ENCODE peak calls at places on chromosomes 13 and 19, in seven cellular contexts. One of them, this sample, is unnamed.

GRCh38 chr13:99280166-99280565 is 22.0 kb upstream of the GPR18 start:
- DNase-seq in OCI-LY7: no peak
- DNase-seq in NCI-H1105: no peak
- DNase-seq in left kidney: peak
- DNase-seq in AG09319: peak
- DNase-seq in NCI-H774: no peak
- DNase-seq in stimulated activated CD8-positive, alpha-beta memory T cell treated with anti-CD3 and anti-CD28 coated beads, Interleukin-4, amount 100 ng/mL, for 24 hours: no peak
- DNase-seq in this sample: peak

GRCh38 chr19:18157465-18158063 is 4.6 kb downstream of the PIK3R2 start:
- DNase-seq in AG09319: no peak
- DNase-seq in OCI-LY7: peak
- DNase-seq in stimulated activated CD8-positive, alpha-beta memory T cell treated with anti-CD3 and anti-CD28 coated beads, Interleukin-4, amount 100 ng/mL, for 24 hours: no peak
- DNase-seq in NCI-H774: peak
- DNase-seq in NCI-H1105: peak
- DNase-seq in left kidney: peak
- DNase-seq in this sample: no peak

GRCh38 chr13:32022292-32022691 is 9.3 kb upstream of the FRY start:
- DNase-seq in OCI-LY7: no peak
- DNase-seq in AG09319: no peak
- DNase-seq in NCI-H774: no peak
- DNase-seq in left kidney: peak
- DNase-seq in NCI-H1105: no peak
- DNase-seq in stimulated activated CD8-positive, alpha-beta memory T cell treated with anti-CD3 and anti-CD28 coated beads, Interleukin-4, amount 100 ng/mL, for 24 hours: no peak
- DNase-seq in this sample: no peak

GRCh38 chr13:25738797-25739196 is 313.0 kb downstream of the SHISA2 start:
- DNase-seq in NCI-H774: no peak
- DNase-seq in left kidney: no peak
- DNase-seq in NCI-H1105: no peak
- DNase-seq in stimulated activated CD8-positive, alpha-beta memory T cell treated with anti-CD3 and anti-CD28 coated beads, Interleukin-4, amount 100 ng/mL, for 24 hours: no peak
- DNase-seq in OCI-LY7: no peak
- DNase-seq in AG09319: no peak
- DNase-seq in this sample: no peak

GRCh38 chr13:75318138-75318833 is 163.7 kb downstream of the TBC1D4 start:
- DNase-seq in NCI-H1105: no peak
- DNase-seq in OCI-LY7: no peak
- DNase-seq in NCI-H774: no peak
- DNase-seq in AG09319: no peak
- DNase-seq in left kidney: no peak
- DNase-seq in stimulated activated CD8-positive, alpha-beta memory T cell treated with anti-CD3 and anti-CD28 coated beads, Interleukin-4, amount 100 ng/mL, for 24 hours: no peak
- DNase-seq in this sample: no peak

GRCh38 chr13:84684048-84684662 is 801.9 kb upstream of the SLITRK1 start:
- DNase-seq in stimulated activated CD8-positive, alpha-beta memory T cell treated with anti-CD3 and anti-CD28 coated beads, Interleukin-4, amount 100 ng/mL, for 24 hours: no peak
- DNase-seq in AG09319: no peak
- DNase-seq in left kidney: no peak
- DNase-seq in NCI-H1105: peak
- DNase-seq in NCI-H774: peak
- DNase-seq in OCI-LY7: no peak
- DNase-seq in this sample: no peak

GRCh38 chr19:55487884-55488687 is at the start of gene SSC5D:
- DNase-seq in left kidney: peak
- DNase-seq in stimulated activated CD8-positive, alpha-beta memory T cell treated with anti-CD3 and anti-CD28 coated beads, Interleukin-4, amount 100 ng/mL, for 24 hours: no peak
- DNase-seq in AG09319: no peak
- DNase-seq in NCI-H774: no peak
- DNase-seq in OCI-LY7: no peak
- DNase-seq in NCI-H1105: no peak
- DNase-seq in this sample: no peak

GRCh38 chr13:90105276-90105675 is 1242.2 kb upstream of the MIR17HG start:
- DNase-seq in left kidney: no peak
- DNase-seq in AG09319: no peak
- DNase-seq in OCI-LY7: no peak
- DNase-seq in NCI-H774: no peak
- DNase-seq in stimulated activated CD8-positive, alpha-beta memory T cell treated with anti-CD3 and anti-CD28 coated beads, Interleukin-4, amount 100 ng/mL, for 24 hours: no peak
- DNase-seq in NCI-H1105: no peak
- DNase-seq in this sample: no peak

GRCh38 chr19:49017666-49018351 is 918 bp upstream of the LHB start:
- DNase-seq in left kidney: peak
- DNase-seq in stimulated activated CD8-positive, alpha-beta memory T cell treated with anti-CD3 and anti-CD28 coated beads, Interleukin-4, amount 100 ng/mL, for 24 hours: peak
- DNase-seq in AG09319: no peak
- DNase-seq in NCI-H1105: peak
- DNase-seq in OCI-LY7: peak
- DNase-seq in NCI-H774: no peak
- DNase-seq in this sample: no peak

GRCh38 chr13:97843201-97843600 is 110.3 kb upstream of the IPO5 start:
- DNase-seq in stimulated activated CD8-positive, alpha-beta memory T cell treated with anti-CD3 and anti-CD28 coated beads, Interleukin-4, amount 100 ng/mL, for 24 hours: no peak
- DNase-seq in AG09319: no peak
- DNase-seq in left kidney: no peak
- DNase-seq in OCI-LY7: no peak
- DNase-seq in NCI-H774: no peak
- DNase-seq in NCI-H1105: no peak
- DNase-seq in this sample: no peak

GRCh38 chr19:6730153-6730804 is 7.1 kb downstream of the GPR108 start:
- DNase-seq in NCI-H1105: no peak
- DNase-seq in AG09319: no peak
- DNase-seq in NCI-H774: no peak
- DNase-seq in stimulated activated CD8-positive, alpha-beta memory T cell treated with anti-CD3 and anti-CD28 coated beads, Interleukin-4, amount 100 ng/mL, for 24 hours: peak
- DNase-seq in OCI-LY7: peak
- DNase-seq in left kidney: peak
- DNase-seq in this sample: no peak

GRCh38 chr19:46447824-46448223 is 19.1 kb upstream of the PNMA8C start:
- DNase-seq in left kidney: no peak
- DNase-seq in stimulated activated CD8-positive, alpha-beta memory T cell treated with anti-CD3 and anti-CD28 coated beads, Interleukin-4, amount 100 ng/mL, for 24 hours: no peak
- DNase-seq in NCI-H1105: no peak
- DNase-seq in NCI-H774: no peak
- DNase-seq in AG09319: no peak
- DNase-seq in OCI-LY7: no peak
- DNase-seq in this sample: no peak

GRCh38 chr19:38298841-38299680 is 5.0 kb upstream of the C19orf33 start:
- DNase-seq in stimulated activated CD8-positive, alpha-beta memory T cell treated with anti-CD3 and anti-CD28 coated beads, Interleukin-4, amount 100 ng/mL, for 24 hours: no peak
- DNase-seq in left kidney: peak
- DNase-seq in OCI-LY7: no peak
- DNase-seq in NCI-H1105: no peak
- DNase-seq in NCI-H774: no peak
- DNase-seq in AG09319: no peak
- DNase-seq in this sample: no peak

GRCh38 chr19:10769533-10770491 is 51.9 kb downstream of the DNM2 start:
- DNase-seq in NCI-H774: no peak
- DNase-seq in OCI-LY7: peak
- DNase-seq in NCI-H1105: no peak
- DNase-seq in AG09319: no peak
- DNase-seq in stimulated activated CD8-positive, alpha-beta memory T cell treated with anti-CD3 and anti-CD28 coated beads, Interleukin-4, amount 100 ng/mL, for 24 hours: no peak
- DNase-seq in left kidney: peak
- DNase-seq in this sample: no peak

GRCh38 chr19:9709305-9709704 is 34.4 kb upstream of the ZNF562 start:
- DNase-seq in stimulated activated CD8-positive, alpha-beta memory T cell treated with anti-CD3 and anti-CD28 coated beads, Interleukin-4, amount 100 ng/mL, for 24 hours: no peak
- DNase-seq in OCI-LY7: no peak
- DNase-seq in AG09319: no peak
- DNase-seq in NCI-H1105: no peak
- DNase-seq in NCI-H774: no peak
- DNase-seq in left kidney: no peak
- DNase-seq in this sample: no peak

GRCh38 chr19:49506575-49507105 is 5.8 kb upstream of the FCGRT start:
- DNase-seq in NCI-H1105: peak
- DNase-seq in AG09319: no peak
- DNase-seq in left kidney: peak
- DNase-seq in stimulated activated CD8-positive, alpha-beta memory T cell treated with anti-CD3 and anti-CD28 coated beads, Interleukin-4, amount 100 ng/mL, for 24 hours: peak
- DNase-seq in NCI-H774: peak
- DNase-seq in OCI-LY7: peak
- DNase-seq in this sample: peak

GRCh38 chr13:93674337-93674755 is 447.7 kb downstream of the GPC6 start:
- DNase-seq in NCI-H774: no peak
- DNase-seq in OCI-LY7: no peak
- DNase-seq in AG09319: no peak
- DNase-seq in stimulated activated CD8-positive, alpha-beta memory T cell treated with anti-CD3 and anti-CD28 coated beads, Interleukin-4, amount 100 ng/mL, for 24 hours: no peak
- DNase-seq in left kidney: no peak
- DNase-seq in NCI-H1105: no peak
- DNase-seq in this sample: no peak

GRCh38 chr19:7953060-7953459 is 9.6 kb upstream of the TIMM44 start:
- DNase-seq in left kidney: peak
- DNase-seq in stimulated activated CD8-positive, alpha-beta memory T cell treated with anti-CD3 and anti-CD28 coated beads, Interleukin-4, amount 100 ng/mL, for 24 hours: no peak
- DNase-seq in NCI-H1105: no peak
- DNase-seq in NCI-H774: no peak
- DNase-seq in AG09319: no peak
- DNase-seq in OCI-LY7: no peak
- DNase-seq in this sample: no peak

GRCh38 chr19:27858981-27859581 is 1353.9 kb downstream of the UQCRFS1 start:
- DNase-seq in NCI-H774: no peak
- DNase-seq in NCI-H1105: no peak
- DNase-seq in left kidney: no peak
- DNase-seq in stimulated activated CD8-positive, alpha-beta memory T cell treated with anti-CD3 and anti-CD28 coated beads, Interleukin-4, amount 100 ng/mL, for 24 hours: no peak
- DNase-seq in AG09319: no peak
- DNase-seq in OCI-LY7: no peak
- DNase-seq in this sample: no peak

GRCh38 chr13:51834581-51835158 is 10.3 kb downstream of the TMEM272 start:
- DNase-seq in stimulated activated CD8-positive, alpha-beta memory T cell treated with anti-CD3 and anti-CD28 coated beads, Interleukin-4, amount 100 ng/mL, for 24 hours: no peak
- DNase-seq in left kidney: peak
- DNase-seq in AG09319: no peak
- DNase-seq in OCI-LY7: no peak
- DNase-seq in NCI-H774: no peak
- DNase-seq in NCI-H1105: no peak
- DNase-seq in this sample: no peak

GRCh38 chr13:38372818-38373217 is 23.2 kb downstream of the UFM1 start:
- DNase-seq in NCI-H1105: no peak
- DNase-seq in NCI-H774: no peak
- DNase-seq in left kidney: no peak
- DNase-seq in stimulated activated CD8-positive, alpha-beta memory T cell treated with anti-CD3 and anti-CD28 coated beads, Interleukin-4, amount 100 ng/mL, for 24 hours: no peak
- DNase-seq in AG09319: no peak
- DNase-seq in OCI-LY7: no peak
- DNase-seq in this sample: no peak

GRCh38 chr13:33483471-33483870 is 197.9 kb upstream of the STARD13 start:
- DNase-seq in left kidney: no peak
- DNase-seq in AG09319: no peak
- DNase-seq in stimulated activated CD8-positive, alpha-beta memory T cell treated with anti-CD3 and anti-CD28 coated beads, Interleukin-4, amount 100 ng/mL, for 24 hours: no peak
- DNase-seq in NCI-H774: no peak
- DNase-seq in OCI-LY7: no peak
- DNase-seq in NCI-H1105: no peak
- DNase-seq in this sample: no peak

GRCh38 chr13:20001351-20001750 is 42.8 kb downstream of the ZMYM2 start:
- DNase-seq in left kidney: no peak
- DNase-seq in NCI-H774: no peak
- DNase-seq in NCI-H1105: no peak
- DNase-seq in AG09319: no peak
- DNase-seq in stimulated activated CD8-positive, alpha-beta memory T cell treated with anti-CD3 and anti-CD28 coated beads, Interleukin-4, amount 100 ng/mL, for 24 hours: no peak
- DNase-seq in OCI-LY7: no peak
- DNase-seq in this sample: no peak

GRCh38 chr19:46852830-46853229 is 2.2 kb upstream of the AP2S1 start:
- DNase-seq in left kidney: no peak
- DNase-seq in NCI-H1105: no peak
- DNase-seq in NCI-H774: no peak
- DNase-seq in stimulated activated CD8-positive, alpha-beta memory T cell treated with anti-CD3 and anti-CD28 coated beads, Interleukin-4, amount 100 ng/mL, for 24 hours: no peak
- DNase-seq in OCI-LY7: no peak
- DNase-seq in AG09319: no peak
- DNase-seq in this sample: no peak

GRCh38 chr13:97659602-97660001 is 225.6 kb downstream of the RAP2A start:
- DNase-seq in left kidney: peak
- DNase-seq in NCI-H1105: no peak
- DNase-seq in AG09319: no peak
- DNase-seq in OCI-LY7: no peak
- DNase-seq in NCI-H774: no peak
- DNase-seq in stimulated activated CD8-positive, alpha-beta memory T cell treated with anti-CD3 and anti-CD28 coated beads, Interleukin-4, amount 100 ng/mL, for 24 hours: no peak
- DNase-seq in this sample: no peak

GRCh38 chr19:17863520-17864182 is 3.9 kb downstream of the RPL18A start:
- DNase-seq in OCI-LY7: no peak
- DNase-seq in NCI-H774: no peak
- DNase-seq in left kidney: no peak
- DNase-seq in NCI-H1105: no peak
- DNase-seq in stimulated activated CD8-positive, alpha-beta memory T cell treated with anti-CD3 and anti-CD28 coated beads, Interleukin-4, amount 100 ng/mL, for 24 hours: no peak
- DNase-seq in AG09319: no peak
- DNase-seq in this sample: no peak

GRCh38 chr19:54883228-54883627 is 9.2 kb downstream of the FCAR start:
- DNase-seq in NCI-H774: no peak
- DNase-seq in left kidney: no peak
- DNase-seq in AG09319: no peak
- DNase-seq in stimulated activated CD8-positive, alpha-beta memory T cell treated with anti-CD3 and anti-CD28 coated beads, Interleukin-4, amount 100 ng/mL, for 24 hours: no peak
- DNase-seq in NCI-H1105: no peak
- DNase-seq in OCI-LY7: no peak
- DNase-seq in this sample: no peak

GRCh38 chr19:46217476-46217875 is 12.1 kb upstream of the IGFL1 start:
- DNase-seq in stimulated activated CD8-positive, alpha-beta memory T cell treated with anti-CD3 and anti-CD28 coated beads, Interleukin-4, amount 100 ng/mL, for 24 hours: no peak
- DNase-seq in AG09319: no peak
- DNase-seq in NCI-H1105: no peak
- DNase-seq in left kidney: no peak
- DNase-seq in OCI-LY7: no peak
- DNase-seq in NCI-H774: no peak
- DNase-seq in this sample: no peak

GRCh38 chr19:49502866-49503581 is 6.8 kb downstream of the RPS11 start:
- DNase-seq in NCI-H774: peak
- DNase-seq in OCI-LY7: peak
- DNase-seq in left kidney: peak
- DNase-seq in NCI-H1105: peak
- DNase-seq in AG09319: peak
- DNase-seq in stimulated activated CD8-positive, alpha-beta memory T cell treated with anti-CD3 and anti-CD28 coated beads, Interleukin-4, amount 100 ng/mL, for 24 hours: no peak
- DNase-seq in this sample: peak

GRCh38 chr19:17889609-17890214 is 18.0 kb downstream of the SLC5A5 start:
- DNase-seq in AG09319: no peak
- DNase-seq in stimulated activated CD8-positive, alpha-beta memory T cell treated with anti-CD3 and anti-CD28 coated beads, Interleukin-4, amount 100 ng/mL, for 24 hours: no peak
- DNase-seq in left kidney: peak
- DNase-seq in NCI-H774: no peak
- DNase-seq in NCI-H1105: no peak
- DNase-seq in OCI-LY7: no peak
- DNase-seq in this sample: peak

GRCh38 chr13:21119526-21119925 is 56.8 kb downstream of the SKA3 start:
- DNase-seq in AG09319: no peak
- DNase-seq in NCI-H1105: no peak
- DNase-seq in left kidney: no peak
- DNase-seq in OCI-LY7: no peak
- DNase-seq in NCI-H774: no peak
- DNase-seq in stimulated activated CD8-positive, alpha-beta memory T cell treated with anti-CD3 and anti-CD28 coated beads, Interleukin-4, amount 100 ng/mL, for 24 hours: no peak
- DNase-seq in this sample: no peak

GRCh38 chr19:18589380-18590272 is 1.0 kb downstream of the REX1BD start:
- DNase-seq in left kidney: peak
- DNase-seq in stimulated activated CD8-positive, alpha-beta memory T cell treated with anti-CD3 and anti-CD28 coated beads, Interleukin-4, amount 100 ng/mL, for 24 hours: peak
- DNase-seq in AG09319: no peak
- DNase-seq in NCI-H1105: peak
- DNase-seq in OCI-LY7: peak
- DNase-seq in NCI-H774: peak
- DNase-seq in this sample: peak

GRCh38 chr19:16208064-16208759 is 10.5 kb downstream of the AP1M1 start:
- DNase-seq in left kidney: no peak
- DNase-seq in stimulated activated CD8-positive, alpha-beta memory T cell treated with anti-CD3 and anti-CD28 coated beads, Interleukin-4, amount 100 ng/mL, for 24 hours: no peak
- DNase-seq in NCI-H774: no peak
- DNase-seq in NCI-H1105: no peak
- DNase-seq in OCI-LY7: no peak
- DNase-seq in AG09319: no peak
- DNase-seq in this sample: no peak

GRCh38 chr13:105365831-105366230 is 1169.6 kb downstream of the EFNB2 start:
- DNase-seq in OCI-LY7: no peak
- DNase-seq in stimulated activated CD8-positive, alpha-beta memory T cell treated with anti-CD3 and anti-CD28 coated beads, Interleukin-4, amount 100 ng/mL, for 24 hours: no peak
- DNase-seq in AG09319: no peak
- DNase-seq in NCI-H774: no peak
- DNase-seq in NCI-H1105: no peak
- DNase-seq in left kidney: no peak
- DNase-seq in this sample: peak

GRCh38 chr13:100129605-100130004 is 40.7 kb downstream of the PCCA start:
- DNase-seq in stimulated activated CD8-positive, alpha-beta memory T cell treated with anti-CD3 and anti-CD28 coated beads, Interleukin-4, amount 100 ng/mL, for 24 hours: no peak
- DNase-seq in OCI-LY7: no peak
- DNase-seq in NCI-H1105: no peak
- DNase-seq in left kidney: no peak
- DNase-seq in AG09319: no peak
- DNase-seq in NCI-H774: no peak
- DNase-seq in this sample: peak

This sample was measured in AML-193.